ENCODE peak calls at places on chromosomes 2 and 18, in eight cellular contexts. A, S, O, L, R, Y, N and Z are unnamed samples. For H3K36me3, the result is how much of the 10 kb centered on the place peaks cover.

GRCh38 chr18:74508821-74509225 is 12.7 kb downstream of the CNDP2 start:
- DNase-seq in A (no peak), S (no peak), O (no peak), L (no peak), R (no peak), Y (peak), N (no peak), Z (no peak)

GRCh38 chr18:28041366-28041765 is 135.6 kb downstream of the CDH2 start:
- DNase-seq in A (no peak), S (peak), O (no peak), L (no peak), R (no peak), Y (no peak), N (no peak), Z (no peak)

GRCh38 chr2:217086038-217086522 is 226.2 kb upstream of the TNP1 start:
- DNase-seq in A (no peak), S (peak), O (no peak), L (peak), R (no peak), Y (no peak), N (peak), Z (no peak)

GRCh38 chr2:75870133-75870532 is 159.4 kb upstream of the GCFC2 start:
- DNase-seq in A (no peak), S (no peak), O (no peak), L (no peak), R (no peak), Y (no peak), N (no peak), Z (no peak)

GRCh38 chr2:232505805-232506360 is 14.3 kb upstream of the PRSS56 start:
- DNase-seq in A (no peak), S (no peak), O (no peak), L (no peak), R (no peak), Y (no peak), N (no peak), Z (no peak)

GRCh38 chr2:63785096-63785495 is 56.6 kb upstream of the UGP2 start:
- DNase-seq in A (no peak), S (no peak), O (no peak), L (no peak), R (no peak), Y (no peak), N (no peak), Z (no peak)

GRCh38 chr2:206521612-206522011 is 78.3 kb downstream of the ADAM23 start:
- DNase-seq in A (no peak), S (no peak), O (no peak), L (no peak), R (no peak), Y (no peak), N (no peak), Z (no peak)

GRCh38 chr2:8310557-8311455 is 371.1 kb upstream of the ID2 start:
- DNase-seq in A (no peak), S (no peak), O (no peak), L (no peak), R (no peak), Y (no peak), N (no peak), Z (no peak)

GRCh38 chr2:134008837-134009236 is 245.0 kb upstream of the MGAT5 start:
- DNase-seq in A (no peak), S (no peak), O (no peak), L (no peak), R (no peak), Y (no peak), N (no peak), Z (no peak)

GRCh38 chr2:209321076-209321475 is 102.8 kb upstream of the MAP2 start:
- DNase-seq in A (no peak), S (peak), O (no peak), L (peak), R (no peak), Y (no peak), N (no peak), Z (no peak)

GRCh38 chr2:209322041-209322440 is 101.8 kb upstream of the MAP2 start:
- DNase-seq in A (no peak), S (no peak), O (no peak), L (no peak), R (no peak), Y (no peak), N (no peak), Z (no peak)

GRCh38 chr2:209322905-209323517 is 100.8 kb upstream of the MAP2 start:
- DNase-seq in A (no peak), S (no peak), O (no peak), L (no peak), R (no peak), Y (no peak), N (no peak), Z (no peak)

GRCh38 chr2:209321581-209321980 is 102.3 kb upstream of the MAP2 start:
- DNase-seq in A (no peak), S (no peak), O (no peak), L (no peak), R (no peak), Y (no peak), N (no peak), Z (no peak)

DNA sequence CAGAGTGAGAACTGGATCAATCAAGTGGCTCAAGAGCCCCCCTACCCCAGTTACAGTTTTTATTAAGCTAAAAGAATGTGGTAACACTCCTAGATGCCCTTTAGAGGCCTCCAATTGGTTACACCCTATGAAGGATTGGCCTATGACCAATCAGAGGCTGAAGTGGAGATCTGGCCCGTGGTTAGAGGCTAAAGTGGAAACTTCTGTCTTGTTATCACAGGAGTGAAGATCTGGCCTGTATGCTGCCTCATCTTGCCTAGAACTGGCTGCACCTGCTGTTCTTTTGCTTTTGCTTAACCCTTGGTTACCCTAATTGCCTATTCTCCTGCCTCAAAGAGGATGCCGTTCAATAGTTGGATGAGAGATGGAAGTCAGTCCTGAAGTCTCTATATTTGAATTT is 100.1 kb upstream of the MAP2 start:
- DNase-seq in A (no peak), S (no peak), O (no peak), L (no peak), R (no peak), Y (no peak), N (no peak), Z (no peak)
- H3K36me3 ChIP-seq in A (under half), S (under half), O (under half), L (under half), R (under half), Y (under half), N (under half), Z (under half)

DNA sequence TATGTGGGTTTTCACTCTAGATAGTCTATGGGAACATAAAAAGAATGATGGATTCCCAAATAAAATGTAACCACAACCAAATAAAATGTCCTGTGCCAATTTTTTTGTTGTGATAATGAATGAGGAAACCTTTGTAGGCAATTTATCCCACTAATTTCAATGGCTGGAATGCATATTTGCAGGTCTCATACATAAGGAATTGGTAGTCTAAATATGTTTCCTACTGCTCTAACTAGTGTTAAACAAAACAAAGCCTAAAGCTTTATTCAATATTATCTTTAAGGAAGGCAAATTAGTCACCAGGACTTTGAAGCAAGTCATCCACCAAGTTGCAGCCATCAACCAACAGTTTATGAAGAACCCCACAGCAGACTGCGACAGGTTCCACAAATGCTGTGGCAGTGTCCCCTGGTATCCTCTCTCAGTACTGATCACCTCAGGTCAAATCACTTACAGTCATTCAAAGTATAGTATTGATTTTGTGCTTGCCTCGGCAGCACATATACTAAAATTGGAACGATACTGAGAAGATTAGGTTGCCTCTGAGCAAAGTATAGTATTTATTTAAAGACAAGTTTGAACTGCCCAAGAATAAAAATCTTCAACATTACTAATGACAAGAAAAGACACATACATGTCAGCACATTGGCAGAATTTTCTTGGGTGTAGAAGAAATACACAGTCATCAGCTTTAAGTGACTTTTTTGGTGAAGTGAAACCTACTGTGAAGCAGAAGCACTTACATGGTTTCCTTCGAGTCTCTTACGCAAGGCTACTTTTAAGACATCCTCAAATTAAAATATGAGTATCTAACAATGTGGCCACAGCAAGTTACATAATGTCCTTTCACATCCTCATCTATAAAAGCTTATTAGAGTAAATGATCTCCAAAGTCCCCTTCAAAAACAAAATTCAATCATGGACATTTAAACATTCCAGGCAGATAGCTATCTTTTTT is 181.7 kb upstream of the ZFP36L2 start:
- DNase-seq in A (no peak), S (peak), O (no peak), L (no peak), R (no peak), Y (no peak), N (no peak), Z (no peak)
- H3K36me3 ChIP-seq in A (under half), S (under half), O (under half), L (under half), R (under half), Y (under half), N (under half), Z (under half)

DNA sequence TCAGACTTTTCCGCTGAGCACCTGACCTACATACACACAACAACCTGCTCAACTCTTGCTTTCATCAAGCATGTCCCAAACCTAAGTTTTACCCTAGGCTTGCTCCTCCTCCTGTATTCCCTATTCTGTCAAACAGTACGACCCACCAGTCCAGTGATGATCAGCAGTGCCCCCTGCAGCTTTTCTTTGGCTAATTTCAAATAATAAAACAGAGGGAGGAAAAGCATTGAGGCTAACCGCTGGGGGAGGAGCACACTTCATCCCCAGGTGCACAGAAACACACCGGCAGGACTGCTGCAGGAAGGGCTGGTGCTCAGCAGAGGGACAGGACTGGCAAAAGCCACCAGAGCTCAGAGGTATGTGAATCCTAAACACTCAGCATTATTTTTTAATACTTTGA is 21.2 kb downstream of the E2F6 start:
- DNase-seq in A (no peak), S (no peak), O (no peak), L (no peak), R (no peak), Y (no peak), N (no peak), Z (no peak)
- H3K36me3 ChIP-seq in A (under half), S (under half), O (under half), L (half or more), R (under half), Y (under half), N (under half), Z (under half)

DNA sequence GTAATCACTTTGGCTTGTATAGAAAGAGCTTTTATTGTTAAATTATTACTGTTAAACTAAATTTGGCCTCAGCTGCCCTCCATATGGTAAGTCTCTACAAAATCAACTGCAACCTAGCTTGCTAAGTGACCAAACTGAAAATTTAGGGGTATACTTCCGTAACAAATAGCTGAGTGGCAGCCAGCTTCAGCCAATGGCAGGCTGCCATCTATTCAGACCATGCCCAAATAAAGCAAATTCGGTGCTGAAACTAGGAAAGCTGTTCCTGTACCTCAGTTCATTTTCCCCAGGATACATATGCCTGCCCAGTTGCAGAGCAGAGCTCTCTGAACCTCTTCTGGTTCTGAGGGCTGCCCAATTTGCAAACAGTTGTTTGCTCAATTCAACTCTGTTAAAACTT is 94.8 kb downstream of the EML6 start:
- DNase-seq in A (no peak), S (no peak), O (no peak), L (no peak), R (peak), Y (no peak), N (no peak), Z (no peak)
- H3K36me3 ChIP-seq in A (under half), S (under half), O (under half), L (under half), R (under half), Y (under half), N (under half), Z (under half)

DNA sequence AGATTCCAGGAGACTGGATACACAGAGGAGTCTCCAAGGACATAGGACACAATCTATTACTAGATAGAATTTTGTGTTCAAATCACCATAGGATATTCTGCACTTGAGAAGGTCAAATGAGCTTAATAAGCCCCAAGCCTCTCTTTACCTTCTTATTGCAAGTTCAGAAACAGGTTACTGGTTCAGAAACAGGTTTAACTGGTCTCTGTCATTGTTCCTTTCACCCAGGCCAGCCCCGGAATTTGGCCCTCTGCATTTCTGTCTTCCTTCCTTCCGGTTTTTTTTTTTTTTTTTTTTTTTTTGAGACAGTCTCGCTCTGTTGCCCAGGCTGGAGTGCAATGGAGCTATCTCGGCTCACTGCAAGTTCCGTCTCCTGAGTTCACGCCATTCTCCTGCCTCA is 700.2 kb downstream of the EPHA4 start:
- DNase-seq in A (no peak), S (no peak), O (no peak), L (peak), R (no peak), Y (no peak), N (no peak), Z (no peak)
- H3K36me3 ChIP-seq in A (under half), S (under half), O (under half), L (under half), R (under half), Y (under half), N (under half), Z (under half)